ENCODE peak calls at places on chromosomes 7 and 10, in nine cellular contexts. C is endothelial cell, Q is hypothalamus, U is astrocyte of the cerebellum, J is uterus, S is chondrocyte, A is T-helper 1 cell, Z is NCI-H2081, T is iris pigment epithelial cell. H is an unnamed sample.

GRCh38 chr7:31603076-31603475 is 83.9 kb upstream of the PPP1R17 start:
- DNase-seq in T (no peak), Z (peak; percentile 39), U (no peak), S (no peak), J (no peak), A (no peak), Q (no peak), C (no peak), H (no peak)

GRCh38 chr7:97307521-97308108 is 190.1 kb downstream of the SDHAF3 start:
- DNase-seq in A (no peak), J (no peak), U (no peak), S (no peak), Q (no peak), C (no peak), T (peak; percentile 90), Z (no peak), H (no peak)

GRCh38 chr7:16668049-16668858 is 22.3 kb downstream of the BZW2 start:
- DNase-seq in Q (no peak), J (peak; percentile 77), A (no peak), Z (no peak), C (no peak), U (peak; percentile 97), S (no peak), T (peak; percentile 100), H (peak; percentile 87)

GRCh38 chr10:121853950-121854349 is 73.9 kb downstream of the ATE1 start:
- DNase-seq in Z (no peak), S (no peak), T (no peak), J (no peak), A (no peak), C (no peak), Q (no peak), U (no peak), H (no peak)

GRCh38 chr10:101839421-101840063 is 4.1 kb downstream of the KCNIP2 start:
- DNase-seq in Q (peak; percentile 25), A (peak; percentile 56), J (peak; percentile 37), Z (peak; percentile 6), S (peak; percentile 81), U (no peak), C (peak; percentile 67), T (peak; percentile 39), H (no peak)

GRCh38 chr7:136009488-136010079 is 32.4 kb upstream of the MTPN start:
- DNase-seq in T (peak; percentile 42), S (no peak), C (no peak), A (no peak), J (no peak), Z (peak; percentile 73), Q (no peak), U (peak; percentile 46), H (no peak)

GRCh38 chr7:142870575-142871259 is 14.8 kb downstream of the TRPV6 start:
- DNase-seq in T (no peak), C (peak; percentile 1), A (no peak), S (peak; percentile 76), Z (no peak), J (no peak), U (no peak), Q (no peak), H (no peak)

GRCh38 chr7:2521952-2522591 is 2.5 kb downstream of the LFNG start:
- DNase-seq in A (peak; percentile 53), J (no peak), Z (no peak), U (no peak), T (no peak), S (no peak), C (peak; percentile 73), Q (no peak), H (no peak)

GRCh38 chr10:35379226-35380137 is 43.2 kb downstream of the CCNY start:
- DNase-seq in Z (no peak), C (peak; percentile 71), J (no peak), T (peak; percentile 68), Q (no peak), U (no peak), A (no peak), S (no peak), H (no peak)

GRCh38 chr10:75097666-75098285 is 13.7 kb upstream of the SAMD8 start:
- DNase-seq in U (no peak), A (no peak), Z (no peak), S (no peak), J (no peak), C (no peak), Q (no peak), T (peak; percentile 15), H (peak; percentile 14)

GRCh38 chr10:88499569-88500470 is 83.3 kb downstream of the RNLS start:
- DNase-seq in Z (no peak), Q (no peak), A (no peak), S (no peak), J (peak; percentile 18), C (no peak), T (peak; percentile 83), U (peak; percentile 5), H (no peak)

GRCh38 chr7:132485600-132486594 is 90.4 kb downstream of the PLXNA4 start:
- DNase-seq in Q (no peak), J (peak; percentile 69), T (no peak), A (peak; percentile 7), Z (no peak), U (no peak), C (no peak), S (no peak), H (no peak)

GRCh38 chr10:8404721-8405120 is 350.2 kb downstream of the GATA3 start:
- DNase-seq in T (no peak), U (no peak), Q (no peak), J (no peak), C (no peak), A (peak; percentile 62), Z (no peak), S (no peak), H (no peak)

GRCh38 chr10:77325233-77325537 is 312.4 kb downstream of the KCNMA1 start:
- DNase-seq in S (no peak), Z (no peak), Q (no peak), C (no peak), U (no peak), J (no peak), A (no peak), T (no peak), H (no peak)

GRCh38 chr10:86711957-86712708 is 43.8 kb downstream of the LDB3 start:
- DNase-seq in U (no peak), Q (peak; percentile 28), A (no peak), T (no peak), C (peak; percentile 33), S (no peak), Z (no peak), J (peak; percentile 57), H (peak; percentile 54)

GRCh38 chr7:158402471-158402870 is 185.2 kb downstream of the PTPRN2 start:
- DNase-seq in J (no peak), A (no peak), C (no peak), S (peak; percentile 72), Q (no peak), U (no peak), Z (no peak), T (no peak), H (no peak)

GRCh38 chr7:145718129-145718528 is 398.5 kb upstream of the CNTNAP2 start:
- DNase-seq in Z (no peak), J (no peak), Q (no peak), T (no peak), A (no peak), U (no peak), C (no peak), S (no peak), H (peak; percentile 68)

GRCh38 chr10:59126277-59126676 is 50.2 kb upstream of the PHYHIPL start:
- DNase-seq in A (no peak), T (no peak), J (no peak), Z (no peak), Q (no peak), U (no peak), C (no peak), S (no peak), H (no peak)

GRCh38 chr10:29412452-29413004 is 123.7 kb downstream of the LYZL1 start:
- DNase-seq in Q (no peak), T (peak; percentile 68), Z (no peak), A (no peak), U (no peak), J (no peak), S (no peak), C (no peak), H (no peak)

GRCh38 chr10:20714518-20714917 is 182.6 kb downstream of the NEBL start:
- DNase-seq in S (no peak), Z (no peak), Q (no peak), J (no peak), U (no peak), A (no peak), C (no peak), T (no peak), H (no peak)

GRCh38 chr7:5296627-5297226 is 14.0 kb downstream of the SLC29A4 start:
- DNase-seq in T (no peak), U (no peak), C (peak; percentile 79), Q (no peak), Z (no peak), J (no peak), S (no peak), A (peak; percentile 71), H (no peak)

GRCh38 chr10:124566981-124567835 is 105.6 kb downstream of the LHPP start:
- DNase-seq in T (no peak), Q (no peak), J (no peak), C (no peak), U (no peak), Z (no peak), S (peak; percentile 80), A (no peak), H (no peak)

GRCh38 chr10:121631296-121631695 is 33.1 kb upstream of the FGFR2 start:
- DNase-seq in T (no peak), Q (no peak), Z (no peak), J (no peak), A (no peak), S (no peak), C (no peak), U (no peak), H (no peak)

GRCh38 chr7:32479574-32480200 is 10.5 kb downstream of the LSM5 start:
- DNase-seq in S (no peak), Q (no peak), C (peak; percentile 42), J (no peak), A (no peak), Z (peak; percentile 45), U (no peak), T (peak; percentile 61), H (peak; percentile 54)

GRCh38 chr7:11579141-11579540 is 252.9 kb downstream of the THSD7A start:
- DNase-seq in Q (no peak), U (no peak), J (no peak), T (peak; percentile 11), Z (no peak), C (no peak), S (no peak), A (no peak), H (no peak)

GRCh38 chr7:76513817-76514799 is 3.8 kb downstream of the UPK3B start:
- DNase-seq in S (no peak), Z (no peak), U (no peak), J (no peak), A (no peak), T (no peak), Q (no peak), C (no peak), H (no peak)

GRCh38 chr10:109898666-109899577 is 24.4 kb downstream of the XPNPEP1 start:
- DNase-seq in Q (no peak), J (no peak), C (no peak), U (no peak), S (no peak), T (no peak), Z (no peak), A (no peak), H (no peak)

H was measured in Caco-2.